ENCODE peak calls at places on chromosomes 1 and 21, in four cellular contexts. G is ovary, U is heart right ventricle, T is NB4. A is an unnamed sample.
A peak's percentile ranks its signal among the peaks of the same experiment; 100 is the strongest.

GRCh38 chr1:12019858-12020509 is 686 bp downstream of the MIIP start:
- DNase-seq in G (no peak), U (no peak), T (peak; percentile 75), A (peak; percentile 37)

GRCh38 chr1:56148466-56149193 is 430.7 kb downstream of the PLPP3 start:
- DNase-seq in G (no peak), U (no peak), T (no peak), A (peak; percentile 12)

GRCh38 chr1:110525250-110525597 is 6.2 kb upstream of the KCNA10 start:
- DNase-seq in G (no peak), U (no peak), T (no peak), A (no peak)

GRCh38 chr1:116115476-116115875 is 4.3 kb downstream of the MAB21L3 start:
- DNase-seq in G (no peak), U (no peak), T (no peak), A (peak; percentile 47)

GRCh38 chr21:33126569-33126968 is 56.6 kb downstream of the OLIG1 start:
- DNase-seq in G (no peak), U (no peak), T (no peak), A (no peak)

GRCh38 chr1:79069828-79070227 is 63.3 kb upstream of the ADGRL4 start:
- DNase-seq in G (no peak), U (no peak), T (no peak), A (no peak)

GRCh38 chr1:3928622-3929021 is 28.6 kb upstream of the C1orf174 start:
- DNase-seq in G (no peak), U (no peak), T (no peak), A (no peak)

GRCh38 chr1:200033511-200034261 is 6.2 kb downstream of the NR5A2 start:
- DNase-seq in G (no peak), U (no peak), T (no peak), A (peak; percentile 18)

GRCh38 chr1:214899908-214900470 is 182.5 kb upstream of the KCNK2 start:
- DNase-seq in G (no peak), U (no peak), T (no peak), A (no peak)

GRCh38 chr21:38384675-38385074 is 113.6 kb downstream of the ERG start:
- DNase-seq in G (no peak), U (no peak), T (peak; percentile 87), A (no peak)

GRCh38 chr1:233140974-233141373 is 154.6 kb downstream of the PCNX2 start:
- DNase-seq in G (no peak), U (no peak), T (no peak), A (peak; percentile 74)

DNA sequence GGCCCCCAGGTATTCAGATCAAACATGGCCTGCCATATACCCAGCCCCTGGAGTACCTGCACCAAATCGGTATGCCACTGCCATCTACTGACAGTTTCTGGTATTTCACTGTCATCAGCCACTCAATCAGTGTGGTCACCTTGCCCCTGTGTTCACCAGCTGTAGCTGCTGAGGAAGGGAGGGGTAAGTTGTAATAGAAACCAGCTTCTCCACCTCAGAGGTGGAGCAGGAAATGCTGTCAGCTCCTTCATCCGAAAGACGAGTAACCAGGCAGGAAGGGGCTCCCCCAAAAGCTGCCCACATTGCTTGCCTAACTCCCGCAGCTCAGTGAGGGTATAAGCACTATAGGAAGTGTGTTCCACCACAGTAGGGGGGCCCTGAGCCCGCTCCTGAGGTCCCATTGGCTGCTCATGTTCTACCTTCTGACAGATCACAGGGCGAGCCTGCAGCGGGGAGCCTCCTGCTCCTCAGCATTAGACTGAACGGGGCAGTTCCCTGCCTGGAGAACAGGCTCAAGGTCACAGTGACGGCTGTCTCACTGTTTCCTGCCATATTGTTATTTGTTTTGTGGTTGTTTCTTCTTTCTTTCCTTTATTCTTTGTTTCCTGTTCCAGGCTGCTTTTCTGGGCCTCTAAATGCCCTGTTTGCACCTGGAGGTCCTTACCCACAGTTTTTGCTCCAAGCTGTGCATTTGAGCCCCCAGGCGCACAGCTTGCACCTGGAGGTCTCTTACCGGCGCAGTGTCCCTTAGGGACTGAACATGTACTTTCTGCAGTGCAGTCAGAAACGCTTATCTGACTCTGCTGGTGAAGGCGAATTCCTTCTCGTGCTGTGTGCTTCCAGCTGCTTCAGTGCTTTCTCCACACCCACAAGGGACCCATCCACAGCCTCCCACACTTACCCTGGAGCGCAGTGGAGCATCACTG is 1638.3 kb downstream of the MRPL39 start:
- DNase-seq in G (no peak), U (no peak), T (peak; percentile 95), A (no peak)
- TF ChIP-seq CTCF in G (no peak), U (peak; percentile 42), T (peak; percentile 60), A (no peak)

GRCh38 chr1:242016518-242016917 is 17.6 kb upstream of the MAP1LC3C start:
- DNase-seq in G (no peak), U (no peak), T (no peak), A (no peak)

GRCh38 chr1:242011879-242012674 is 13.2 kb upstream of the MAP1LC3C start:
- DNase-seq in G (no peak), U (no peak), T (peak; percentile 17), A (no peak)

GRCh38 chr1:242019018-242019417 is 20.1 kb upstream of the MAP1LC3C start:
- DNase-seq in G (no peak), U (no peak), T (no peak), A (no peak)

GRCh38 chr1:242017580-242018233 is 18.8 kb upstream of the MAP1LC3C start:
- DNase-seq in G (peak; percentile 55), U (peak; percentile 44), T (peak; percentile 74), A (peak; percentile 44)
- TF ChIP-seq CTCF in G (peak; percentile 64), U (peak; percentile 67), T (peak; percentile 80), A (peak; percentile 79)

DNA sequence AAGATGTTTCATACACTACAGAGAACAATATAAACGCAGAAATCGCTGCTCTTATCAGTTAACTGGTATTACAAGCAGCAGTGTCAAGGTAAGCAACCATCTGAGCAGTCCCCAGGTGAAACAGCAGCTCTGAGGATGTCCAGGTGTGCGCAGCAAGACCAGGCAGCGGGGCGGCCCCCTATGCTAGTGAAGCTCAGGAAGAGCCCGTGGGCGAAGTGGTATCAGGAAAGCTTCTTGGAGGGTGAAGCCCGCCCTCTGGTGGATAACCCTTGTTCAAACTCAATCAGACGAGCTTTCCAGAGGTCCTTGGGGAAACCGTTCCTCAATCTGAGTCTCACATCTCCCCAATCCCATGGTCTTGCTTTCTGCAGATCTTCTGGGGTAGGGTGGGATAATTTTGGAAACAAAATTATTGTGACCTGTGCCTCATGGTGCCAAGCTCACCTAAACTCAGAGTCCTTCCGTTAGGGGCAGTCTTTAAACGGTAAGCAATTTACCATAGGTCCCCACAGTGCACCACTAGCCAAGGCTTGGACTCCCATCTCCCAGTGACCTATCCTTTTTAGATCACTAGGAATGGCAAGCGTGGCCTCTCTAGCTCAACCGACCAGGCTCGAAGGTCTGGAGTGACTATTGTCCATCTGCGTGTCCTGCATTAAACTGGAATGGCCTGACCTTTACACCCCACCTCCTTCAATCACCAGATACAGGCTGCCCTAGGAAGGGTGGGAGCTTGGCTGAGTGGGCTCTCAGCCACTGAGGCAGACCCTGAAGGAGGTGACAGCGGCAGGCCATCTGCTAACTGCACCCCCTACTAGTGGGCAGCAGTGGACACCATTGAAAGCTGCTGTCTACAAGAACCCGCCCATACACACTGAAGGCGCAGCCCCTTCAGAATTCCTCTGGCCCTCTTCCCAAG is 13.6 kb upstream of the FAM110D start:
- DNase-seq in G (peak; percentile 75), U (peak; percentile 80), T (peak; percentile 81), A (peak; percentile 87)
- TF ChIP-seq CTCF in G (peak; percentile 35), U (peak; percentile 81), T (peak; percentile 68), A (peak; percentile 77)

GRCh38 chr1:212514056-212514614 is 81.4 kb downstream of the NENF start:
- DNase-seq in G (no peak), U (peak; percentile 64), T (no peak), A (peak; percentile 19)
- TF ChIP-seq CTCF in G (no peak), U (no peak), T (no peak), A (no peak)

GRCh38 chr1:1255627-1256026 is 9.1 kb upstream of the C1QTNF12 start:
- DNase-seq in G (no peak), U (no peak), T (no peak), A (no peak)
- TF ChIP-seq CTCF in G (no peak), U (no peak), T (no peak), A (no peak)

DNA sequence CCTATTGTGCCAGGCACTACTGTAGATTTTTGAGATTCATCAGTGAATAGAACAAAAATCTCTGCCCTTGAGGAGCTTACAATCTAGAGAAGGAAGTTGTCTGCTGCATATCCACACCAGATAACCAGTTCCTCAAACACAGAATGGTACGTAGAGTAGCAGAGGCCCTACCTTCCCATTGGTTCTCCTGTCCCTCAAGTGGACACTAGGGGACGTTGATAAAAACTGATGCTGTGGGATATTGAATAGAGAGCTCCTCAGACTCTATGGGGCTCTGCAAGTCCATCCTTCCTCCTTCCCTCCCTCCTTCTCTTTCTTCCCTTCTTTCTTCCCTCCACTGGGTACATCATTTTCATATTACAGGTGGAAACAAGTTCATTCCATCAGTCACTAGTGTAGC is 371.3 kb downstream of the PBX1 start:
- DNase-seq in G (no peak), U (no peak), T (peak; percentile 11), A (no peak)
- TF ChIP-seq CTCF in G (no peak), U (no peak), T (peak; percentile 7), A (no peak)

DNA sequence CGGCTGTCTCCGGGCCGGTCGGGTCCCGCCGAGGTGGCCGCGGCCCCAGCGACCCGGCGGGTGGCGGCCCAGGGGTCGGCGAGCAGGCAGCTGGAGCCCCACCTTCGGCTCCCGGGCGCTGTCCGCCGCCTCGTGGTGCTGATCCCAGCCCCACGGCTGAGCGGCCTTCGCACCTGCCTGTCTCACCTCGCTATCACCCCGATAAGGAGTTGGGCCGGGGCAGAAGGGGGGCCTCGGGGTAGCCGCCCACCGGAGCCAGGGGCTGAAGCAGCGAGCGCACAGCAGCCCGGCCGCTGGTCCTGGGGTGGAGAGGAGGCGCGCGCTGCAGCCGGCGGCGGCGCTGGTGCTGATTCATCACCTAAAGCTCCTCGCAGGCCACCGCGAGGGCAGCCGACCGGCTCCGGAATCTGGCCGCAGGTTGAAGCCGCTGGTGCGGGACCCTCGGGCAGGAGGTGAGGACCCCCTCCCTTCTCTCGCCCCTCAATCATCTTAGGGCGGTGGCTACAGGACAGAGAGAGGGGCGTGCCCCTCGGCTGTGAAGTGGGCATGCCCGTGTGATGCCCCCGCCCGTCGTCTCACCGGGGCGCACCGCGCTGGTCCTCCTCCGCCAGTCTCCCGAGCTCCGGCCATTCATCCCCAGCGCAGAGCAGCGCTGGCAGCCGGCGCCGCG is 577 bp downstream of the TRIM67 start:
- DNase-seq in G (peak; percentile 53), U (no peak), T (peak; percentile 25), A (peak; percentile 18)
- TF ChIP-seq CTCF in G (no peak), U (no peak), T (no peak), A (no peak)

A was measured in fibroblast of villous mesenchyme.